ENCODE peak calls at places on chromosomes 11 and 22, in eight cellular contexts. T, G, P, V, Y, H, J and C are unnamed samples.

GRCh38 chr11:114311946-114312345 is 15.7 kb downstream of the NNMT start:
- DNase-seq in J (no peak), V (no peak), P (no peak), Y (no peak), T (no peak), G (no peak), H (no peak), C (no peak)

GRCh38 chr11:57340228-57340627 is 2.1 kb downstream of the P2RX3 start:
- DNase-seq in P (no peak), V (peak; percentile 65), T (no peak), J (peak; percentile 39), G (no peak), Y (no peak), H (no peak), C (peak; percentile 52)

GRCh38 chr11:19735512-19735911 is 22.9 kb downstream of the NAV2 start:
- DNase-seq in H (no peak), J (peak; percentile 75), T (no peak), Y (no peak), G (no peak), V (no peak), P (no peak), C (no peak)

GRCh38 chr11:107250017-107250416 is 207.6 kb downstream of the CWF19L2 start:
- DNase-seq in V (no peak), T (no peak), G (no peak), P (no peak), H (no peak), J (no peak), Y (no peak), C (no peak)

GRCh38 chr11:69984457-69985261 is 93.5 kb upstream of the ANO1 start:
- DNase-seq in T (no peak), Y (no peak), H (no peak), P (no peak), J (no peak), G (peak; percentile 18), V (peak; percentile 63), C (no peak)

GRCh38 chr22:50274311-50274710 is 4.1 kb upstream of the MAPK11 start:
- DNase-seq in G (peak; percentile 65), J (peak; percentile 78), Y (peak; percentile 58), T (peak; percentile 59), P (peak; percentile 25), V (no peak), H (no peak), C (peak; percentile 79)

GRCh38 chr11:24298126-24298525 is 198.7 kb upstream of the LUZP2 start:
- DNase-seq in J (no peak), H (no peak), G (no peak), P (no peak), Y (no peak), V (no peak), T (no peak), C (no peak)

GRCh38 chr11:121081320-121081719 is 19.7 kb upstream of the TECTA start:
- DNase-seq in P (no peak), J (no peak), Y (no peak), T (no peak), V (no peak), G (no peak), H (no peak), C (no peak)

GRCh38 chr11:107385361-107385982 is 72.2 kb downstream of the CWF19L2 start:
- DNase-seq in P (no peak), H (no peak), T (no peak), J (peak; percentile 49), Y (no peak), V (no peak), G (no peak), C (no peak)

GRCh38 chr11:31327417-31327816 is 42.1 kb downstream of the DCDC1 start:
- DNase-seq in T (no peak), G (no peak), H (no peak), Y (no peak), V (no peak), P (no peak), J (no peak), C (no peak)

GRCh38 chr22:42990131-42990838 is 24.7 kb downstream of the PACSIN2 start:
- DNase-seq in P (no peak), G (no peak), H (no peak), Y (peak; percentile 52), V (no peak), T (no peak), J (peak; percentile 95), C (no peak)

GRCh38 chr11:1504581-1505290 is 18.2 kb upstream of the MOB2 start:
- DNase-seq in H (no peak), P (no peak), V (no peak), Y (no peak), J (no peak), T (no peak), G (no peak), C (no peak)

GRCh38 chr11:103079833-103080232 is 12.1 kb downstream of the DCUN1D5 start:
- DNase-seq in P (no peak), H (no peak), G (no peak), Y (no peak), V (no peak), T (no peak), J (peak; percentile 22), C (no peak)

GRCh38 chr22:46025225-46025972 is 48.4 kb upstream of the WNT7B start:
- DNase-seq in J (no peak), P (no peak), V (peak; percentile 6), H (no peak), G (no peak), T (no peak), Y (no peak), C (no peak)

GRCh38 chr11:123235117-123235686 is 40.2 kb upstream of the CLMP start:
- DNase-seq in H (peak; percentile 27), G (no peak), T (peak; percentile 26), P (peak; percentile 21), J (peak; percentile 53), Y (no peak), V (peak; percentile 75), C (no peak)

GRCh38 chr11:104490182-104490581 is 326.2 kb upstream of the PDGFD start:
- DNase-seq in G (no peak), Y (no peak), J (no peak), H (no peak), P (no peak), T (no peak), V (no peak), C (no peak)

GRCh38 chr11:35174666-35175065 is 35.7 kb downstream of the CD44 start:
- DNase-seq in P (no peak), H (no peak), Y (peak; percentile 13), G (no peak), V (no peak), J (peak; percentile 72), T (no peak), C (no peak)

GRCh38 chr22:37664249-37665101 is 6.0 kb downstream of the PDXP start:
- DNase-seq in V (no peak), T (no peak), J (no peak), P (peak; percentile 49), Y (no peak), G (no peak), H (no peak), C (no peak)

GRCh38 chr11:125211191-125211953 is 46.8 kb downstream of the PKNOX2 start:
- DNase-seq in J (no peak), V (no peak), P (no peak), T (no peak), G (no peak), H (no peak), Y (no peak), C (no peak)

GRCh38 chr22:35215993-35216392 is 41.3 kb upstream of the HMGXB4 start:
- DNase-seq in H (no peak), P (no peak), J (no peak), V (no peak), Y (no peak), T (no peak), G (no peak), C (no peak)

GRCh38 chr11:66478823-66479740 is 1.2 kb upstream of the DPP3 start:
- DNase-seq in H (no peak), P (peak; percentile 57), J (peak; percentile 71), V (peak; percentile 65), Y (no peak), T (peak; percentile 17), G (peak; percentile 31), C (peak; percentile 66)

GRCh38 chr22:30574095-30574981 is at the start of gene GAL3ST1:
- DNase-seq in J (no peak), V (peak; percentile 61), T (no peak), G (no peak), Y (no peak), P (peak; percentile 85), H (no peak), C (no peak)

GRCh38 chr22:22935546-22936157 is 48.0 kb downstream of the IGLL5 start:
- DNase-seq in V (peak; percentile 33), Y (no peak), J (no peak), T (no peak), G (peak; percentile 99), P (no peak), H (no peak), C (peak; percentile 100)

GRCh38 chr11:107563702-107564101 is 1.8 kb downstream of the ALKBH8 start:
- DNase-seq in J (peak; percentile 77), V (no peak), T (peak; percentile 59), H (no peak), Y (peak; percentile 38), G (peak; percentile 66), P (peak; percentile 20), C (peak; percentile 70)

GRCh38 chr11:65625628-65626342 is 10.2 kb downstream of the PCNX3 start:
- DNase-seq in G (no peak), Y (peak; percentile 38), H (no peak), P (peak; percentile 71), T (peak; percentile 62), V (peak; percentile 52), J (peak; percentile 74), C (peak; percentile 52)

GRCh38 chr11:23359297-23359696 is 499.0 kb upstream of the CCDC179 start:
- DNase-seq in H (no peak), T (no peak), Y (no peak), P (no peak), G (peak; percentile 57), J (peak; percentile 88), V (no peak), C (no peak)

GRCh38 chr11:28606930-28607329 is 498.7 kb downstream of the METTL15 start:
- DNase-seq in G (no peak), J (no peak), Y (no peak), H (no peak), V (peak; percentile 28), P (no peak), T (no peak), C (no peak)

GRCh38 chr11:87141980-87142514 is 104.3 kb downstream of the TMEM135 start:
- DNase-seq in V (no peak), H (no peak), P (no peak), G (no peak), J (no peak), T (no peak), Y (no peak), C (no peak)

GRCh38 chr22:50498322-50498861 is 9.1 kb downstream of the LMF2 start:
- DNase-seq in P (peak; percentile 38), V (peak; percentile 85), G (peak; percentile 66), Y (peak; percentile 61), H (peak; percentile 40), T (peak; percentile 78), J (peak; percentile 78), C (peak; percentile 81)

GRCh38 chr11:5712507-5712906 is 22.9 kb downstream of the TRIM22 start:
- DNase-seq in Y (no peak), T (no peak), G (no peak), J (peak; percentile 5), P (no peak), H (no peak), V (no peak), C (peak; percentile 8)

GRCh38 chr11:117884994-117885393 is 8.5 kb upstream of the FXYD6 start:
- DNase-seq in G (no peak), H (no peak), P (no peak), Y (no peak), V (no peak), T (no peak), J (peak; percentile 35), C (no peak)

GRCh38 chr11:92834296-92835020 is 135.0 kb upstream of the MTNR1B start:
- DNase-seq in T (no peak), Y (no peak), P (no peak), J (no peak), G (no peak), V (no peak), H (no peak), C (peak; percentile 46)

GRCh38 chr11:30868495-30869130 is 282.5 kb upstream of the MPPED2 start:
- DNase-seq in V (no peak), T (no peak), G (no peak), P (no peak), Y (no peak), H (no peak), J (no peak), C (no peak)